ENCODE peak calls at places on chromosomes 6 and 20, in five cellular contexts. Y is left lung, R is PC-9, J is Peyer's patch, A is testis. Z is an unnamed sample.

GRCh38 chr6:2891768-2892170 is 11.3 kb downstream of the SERPINB9 start:
- DNase-seq in R (no peak), J (peak; percentile 91), A (peak; percentile 66), Y (no peak), Z (no peak)

GRCh38 chr6:130359736-130360135 is 6.1 kb upstream of the TMEM200A start:
- DNase-seq in A (no peak), Y (no peak), J (no peak), R (peak; percentile 32), Z (no peak)

GRCh38 chr20:60407938-60408337 is 449.7 kb downstream of the CDH26 start:
- DNase-seq in Y (no peak), R (no peak), J (no peak), A (no peak), Z (no peak)

GRCh38 chr20:32040142-32040953 is 11.7 kb upstream of the HCK start:
- DNase-seq in A (no peak), Y (peak; percentile 93), R (no peak), J (peak; percentile 67), Z (peak; percentile 80)

GRCh38 chr6:68730291-68731054 is 95.4 kb downstream of the ADGRB3 start:
- DNase-seq in Y (no peak), A (no peak), R (no peak), J (no peak), Z (no peak)

GRCh38 chr20:36575066-36575743 is 1.8 kb downstream of the TGIF2 start:
- DNase-seq in A (peak; percentile 76), R (peak; percentile 64), Y (no peak), J (peak; percentile 66), Z (peak; percentile 64)

GRCh38 chr6:119273799-119274595 is 75.6 kb downstream of the MAN1A1 start:
- DNase-seq in R (peak; percentile 32), Y (no peak), J (no peak), A (no peak), Z (no peak)

GRCh38 chr6:161128680-161129196 is 137.2 kb downstream of the MAP3K4 start:
- DNase-seq in R (no peak), Y (no peak), A (no peak), J (no peak), Z (no peak)

GRCh38 chr6:52909131-52909530 is 367 bp downstream of the GSTA3 start:
- DNase-seq in A (no peak), J (no peak), R (no peak), Y (no peak), Z (no peak)

GRCh38 chr6:134911532-134911931 is 38.4 kb downstream of the ALDH8A1 start:
- DNase-seq in R (no peak), Y (no peak), A (no peak), J (no peak), Z (no peak)

GRCh38 chr6:159691133-159691962 is 1.7 kb downstream of the SOD2 start:
- DNase-seq in R (peak; percentile 77), J (no peak), Y (no peak), A (no peak), Z (no peak)

GRCh38 chr6:89347825-89348224 is 4.7 kb downstream of the UBE2J1 start:
- DNase-seq in J (no peak), R (no peak), Y (no peak), A (no peak), Z (no peak)

GRCh38 chr20:59708326-59708725 is 104.0 kb downstream of the PHACTR3 start:
- DNase-seq in J (no peak), Y (no peak), R (no peak), A (no peak), Z (no peak)

GRCh38 chr20:59121714-59122376 is 41.8 kb upstream of the ZNF831 start:
- DNase-seq in R (no peak), J (no peak), A (no peak), Y (no peak), Z (no peak)

GRCh38 chr20:46820682-46821081 is 74.0 kb upstream of the EYA2 start:
- DNase-seq in J (no peak), Y (no peak), R (peak; percentile 47), A (no peak), Z (no peak)

GRCh38 chr6:7446056-7446455 is 56.4 kb downstream of the RIOK1 start:
- DNase-seq in Y (no peak), J (no peak), R (no peak), A (no peak), Z (no peak)

GRCh38 chr20:17628101-17628841 is 53.8 kb downstream of the RRBP1 start:
- DNase-seq in A (no peak), J (no peak), Y (peak; percentile 73), R (no peak), Z (peak; percentile 35)

GRCh38 chr20:23265226-23265625 is 85.4 kb upstream of the NXT1 start:
- DNase-seq in R (no peak), Y (no peak), J (no peak), A (peak; percentile 63), Z (no peak)

GRCh38 chr6:73389854-73390253 is 4.8 kb upstream of the DDX43 start:
- DNase-seq in R (no peak), Y (no peak), J (no peak), A (no peak), Z (no peak)

GRCh38 chr6:1688396-1688795 is 78.7 kb downstream of the FOXC1 start:
- DNase-seq in R (no peak), A (no peak), Y (no peak), J (no peak), Z (no peak)

GRCh38 chr20:35306931-35307517 is 14.8 kb upstream of the FAM83C start:
- DNase-seq in J (peak; percentile 68), R (no peak), A (peak; percentile 76), Y (no peak), Z (no peak)

GRCh38 chr6:68876792-68877493 is 241.9 kb downstream of the ADGRB3 start:
- DNase-seq in Y (no peak), J (no peak), R (no peak), A (no peak), Z (no peak)

GRCh38 chr20:44295995-44296394 is 15.0 kb downstream of the FITM2 start:
- DNase-seq in J (no peak), Y (no peak), R (no peak), A (no peak), Z (no peak)

GRCh38 chr20:63819224-63819917 is 11.7 kb downstream of the ZBTB46 start:
- DNase-seq in A (peak; percentile 55), Y (no peak), R (no peak), J (peak; percentile 67), Z (no peak)

GRCh38 chr6:170459451-170459850 is 93.7 kb downstream of the PSMB1 start:
- DNase-seq in Y (no peak), A (no peak), R (no peak), J (peak; percentile 60), Z (no peak)

GRCh38 chr6:7268362-7269310 is 44.4 kb downstream of the SSR1 start:
- DNase-seq in J (no peak), Y (no peak), A (no peak), R (no peak), Z (no peak)

GRCh38 chr6:117485433-117485832 is 3.0 kb downstream of the DCBLD1 start:
- DNase-seq in J (no peak), Y (no peak), A (no peak), R (no peak), Z (no peak)

GRCh38 chr20:11076434-11076833 is 402.6 kb upstream of the JAG1 start:
- DNase-seq in R (no peak), A (no peak), J (no peak), Y (no peak), Z (no peak)

GRCh38 chr6:165658395-165659058 is 4.5 kb downstream of the PDE10A start:
- DNase-seq in A (no peak), J (no peak), R (no peak), Y (no peak), Z (no peak)

GRCh38 chr20:3563548-3564177 is 92.8 kb downstream of the ATRN start:
- DNase-seq in Y (no peak), J (peak; percentile 48), R (no peak), A (no peak), Z (no peak)

DNA sequence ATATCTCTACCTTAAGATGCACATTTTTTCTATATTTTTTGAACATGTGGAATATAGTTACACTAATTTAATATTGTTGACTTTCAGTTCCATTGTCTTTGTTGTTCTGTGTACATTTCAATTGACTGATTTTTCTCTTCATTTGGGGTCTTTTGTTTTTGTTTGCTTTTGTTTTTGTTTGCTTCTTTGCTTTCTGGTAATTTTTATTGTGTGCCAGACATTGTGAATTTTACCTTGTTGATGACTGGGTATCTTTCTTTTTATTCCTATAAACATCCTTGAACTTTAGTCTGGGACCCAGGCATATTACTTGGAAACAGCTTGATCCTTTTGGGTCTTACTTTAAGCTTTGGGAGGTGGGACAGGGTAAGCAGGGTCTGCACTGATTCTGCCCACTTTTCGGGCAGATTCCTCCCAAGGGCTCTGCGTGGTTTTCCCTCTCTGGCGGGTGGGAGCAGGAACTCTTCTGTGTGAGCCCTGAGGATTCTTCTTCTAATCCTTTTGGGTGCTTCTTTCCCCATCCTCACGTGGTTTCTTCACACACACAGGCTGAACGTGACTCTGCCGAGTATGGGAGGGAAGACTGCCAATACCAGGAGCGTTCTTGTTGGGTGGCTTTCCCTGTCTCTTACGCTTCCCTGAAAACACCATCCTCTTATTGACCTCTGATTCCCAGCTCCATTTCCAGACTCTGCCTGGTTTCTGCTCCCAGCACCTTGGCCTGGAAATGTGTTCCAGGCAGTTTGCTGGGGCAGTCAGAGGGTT is 200.5 kb downstream of the ARID1B start:
- DNase-seq in R (no peak), A (peak; percentile 54), Y (no peak), J (no peak), Z (no peak)
- H3K4me1 ChIP-seq in R (peaks cover 42% of the 10 kb centered on the region), A (no peaks in the 10 kb centered on the region), Y (peaks cover 9% of the 10 kb centered on the region), J (peaks cover 3% of the 10 kb centered on the region), Z (peaks cover 8% of the 10 kb centered on the region)

GRCh38 chr6:4880373-4880762 is 104.2 kb downstream of the CDYL start:
- DNase-seq in A (no peak), R (no peak), Y (no peak), J (no peak), Z (no peak)

GRCh38 chr6:4888841-4889240 is 112.6 kb downstream of the CDYL start:
- DNase-seq in J (no peak), A (no peak), Y (no peak), R (no peak), Z (no peak)

GRCh38 chr6:4883298-4883697 is 107.1 kb downstream of the CDYL start:
- DNase-seq in R (no peak), A (no peak), Y (no peak), J (no peak), Z (no peak)

GRCh38 chr6:4885534-4885933 is 109.3 kb downstream of the CDYL start:
- DNase-seq in A (no peak), J (no peak), R (no peak), Y (no peak), Z (no peak)

GRCh38 chr6:4884646-4885427 is 108.6 kb downstream of the CDYL start:
- DNase-seq in R (no peak), J (no peak), A (no peak), Y (no peak), Z (no peak)
- H3K4me3 ChIP-seq in R (no peak overlapping the region), J (no peak overlapping the region), A (no peak overlapping the region), Y (no peak overlapping the region), Z (no peak overlapping the region)

DNA sequence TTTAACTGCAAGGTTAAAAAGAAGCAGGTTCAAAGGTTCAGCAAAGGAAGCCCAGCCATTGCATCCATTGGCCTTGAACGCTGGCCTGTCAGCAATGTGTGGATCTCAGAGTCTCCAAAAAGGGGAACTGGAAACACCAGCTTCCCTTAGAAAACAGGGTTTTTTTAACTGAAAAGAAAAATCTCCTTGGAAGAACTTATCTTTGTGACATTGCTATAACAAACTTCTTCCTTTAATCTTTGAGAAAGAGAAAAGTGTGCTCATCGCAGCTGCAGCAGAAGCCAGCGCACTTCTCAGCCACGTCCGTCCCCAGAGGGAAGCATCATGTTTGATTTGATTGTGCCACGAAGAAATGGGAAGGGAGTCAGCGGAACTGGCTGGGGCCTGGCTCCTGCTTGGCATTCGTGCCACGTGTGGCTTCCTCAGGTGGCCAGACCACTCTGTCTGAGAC is 215.0 kb downstream of the SYNDIG1 start:
- DNase-seq in Y (no peak), R (no peak), A (no peak), J (peak; percentile 35), Z (no peak)
- H3K27ac ChIP-seq in Y (no peak overlapping the region), R (no peak overlapping the region), A (no peak overlapping the region), J (no peak overlapping the region), Z (no peak overlapping the region)

GRCh38 chr6:15368873-15369272 is 123.0 kb downstream of the JARID2 start:
- DNase-seq in A (no peak), R (no peak), Y (no peak), J (no peak), Z (no peak)
- H3K4me1 ChIP-seq in A (no peaks in the 10 kb centered on the region), R (no peaks in the 10 kb centered on the region), Y (peaks cover 13% of the 10 kb centered on the region), J (peaks cover 7% of the 10 kb centered on the region), Z (no peaks in the 10 kb centered on the region)

Z was measured in aorta.